ENCODE peak calls at places on chromosome 13, in six cellular contexts. H, L, B, D, Q and N are unnamed samples.

GRCh38 chr13:111165189-111165588 is 50.1 kb downstream of the ARHGEF7 start:
- DNase-seq in Q (no peak), B (no peak), D (no peak), H (no peak), L (no peak), N (no peak)

GRCh38 chr13:75675421-75675820 is 39.3 kb downstream of the LMO7 start:
- DNase-seq in B (no peak), D (peak), L (no peak), H (no peak), Q (no peak), N (no peak)

GRCh38 chr13:29497137-29497654 is 98.3 kb downstream of the SLC7A1 start:
- DNase-seq in H (no peak), Q (no peak), L (no peak), D (peak), B (no peak), N (no peak)

GRCh38 chr13:105231579-105231978 is 1303.9 kb downstream of the EFNB2 start:
- DNase-seq in Q (no peak), D (no peak), H (no peak), B (no peak), L (no peak), N (no peak)

GRCh38 chr13:95355491-95355890 is 54.2 kb upstream of the ABCC4 start:
- DNase-seq in D (peak), L (no peak), H (no peak), B (no peak), Q (no peak), N (no peak)

GRCh38 chr13:82802528-82802927 is 1079.7 kb downstream of the SLITRK1 start:
- DNase-seq in D (no peak), H (no peak), B (no peak), Q (no peak), L (no peak), N (no peak)

GRCh38 chr13:110593430-110594130 is 21.8 kb upstream of the NAXD start:
- DNase-seq in H (no peak), L (no peak), Q (no peak), D (peak), B (no peak), N (peak)

GRCh38 chr13:40083841-40084240 is 428.4 kb downstream of the COG6 start:
- DNase-seq in B (no peak), H (no peak), D (no peak), L (no peak), Q (no peak), N (no peak)

GRCh38 chr13:81133066-81133465 is 792.1 kb upstream of the SPRY2 start:
- DNase-seq in Q (no peak), D (no peak), B (no peak), L (no peak), H (no peak), N (no peak)

GRCh38 chr13:43872181-43872580 is 7.4 kb downstream of the CCDC122 start:
- DNase-seq in H (no peak), L (no peak), D (peak), Q (no peak), B (no peak), N (no peak)

GRCh38 chr13:110653271-110653670 is 37.9 kb downstream of the NAXD start:
- DNase-seq in D (no peak), H (no peak), L (no peak), Q (no peak), B (no peak), N (no peak)

GRCh38 chr13:93797463-93797862 is 570.9 kb downstream of the GPC6 start:
- DNase-seq in Q (no peak), L (no peak), D (peak), B (no peak), H (no peak), N (no peak)

GRCh38 chr13:42847891-42848663 is 66.7 kb downstream of the FAM216B start:
- DNase-seq in H (no peak), D (peak), B (no peak), Q (no peak), L (no peak), N (no peak)

GRCh38 chr13:97108535-97108910 is 113.6 kb upstream of the MBNL2 start:
- DNase-seq in B (no peak), H (no peak), Q (no peak), L (no peak), D (peak), N (no peak)

GRCh38 chr13:43229506-43229905 is 206.1 kb downstream of the DNAJC15 start:
- DNase-seq in H (no peak), Q (no peak), L (no peak), D (peak), B (no peak), N (no peak)

GRCh38 chr13:87656311-87656710 is 14.9 kb upstream of the SLITRK5 start:
- DNase-seq in Q (no peak), H (no peak), D (no peak), L (no peak), B (no peak), N (no peak)